ENCODE peak calls at places on chromosomes 1 and 21, in four cellular contexts. One of them, this sample, is unnamed.

GRCh38 chr1:2471159-2471471 is 5.0 kb upstream of the PLCH2 start:
- DNase-seq in H9: no peak
- DNase-seq in amygdala: no peak
- DNase-seq in gastrocnemius medialis: no peak
- DNase-seq in this sample: no peak

GRCh38 chr1:91569411-91570104 is 68.9 kb downstream of the CDC7 start:
- DNase-seq in gastrocnemius medialis: peak
- DNase-seq in amygdala: no peak
- DNase-seq in H9: no peak
- DNase-seq in this sample: no peak

GRCh38 chr1:207848234-207848633 is 62.7 kb downstream of the CD34 start:
- DNase-seq in amygdala: no peak
- DNase-seq in gastrocnemius medialis: no peak
- DNase-seq in H9: no peak
- DNase-seq in this sample: no peak

GRCh38 chr1:204255225-204255624 is 41.4 kb upstream of the GOLT1A start:
- DNase-seq in gastrocnemius medialis: no peak
- DNase-seq in H9: peak
- DNase-seq in amygdala: no peak
- DNase-seq in this sample: no peak

GRCh38 chr1:158025576-158026230 is 32.3 kb downstream of the KIRREL1 start:
- DNase-seq in H9: no peak
- DNase-seq in gastrocnemius medialis: no peak
- DNase-seq in amygdala: no peak
- DNase-seq in this sample: no peak

GRCh38 chr1:208154040-208154439 is 90.1 kb downstream of the PLXNA2 start:
- DNase-seq in amygdala: no peak
- DNase-seq in H9: no peak
- DNase-seq in gastrocnemius medialis: no peak
- DNase-seq in this sample: no peak

GRCh38 chr1:17826165-17826488 is 71.0 kb downstream of the ACTL8 start:
- DNase-seq in gastrocnemius medialis: no peak
- DNase-seq in H9: peak
- DNase-seq in amygdala: no peak
- DNase-seq in this sample: no peak

GRCh38 chr1:231442735-231443134 is 20.6 kb upstream of the EGLN1 start:
- DNase-seq in amygdala: no peak
- DNase-seq in gastrocnemius medialis: peak
- DNase-seq in H9: no peak
- DNase-seq in this sample: no peak

GRCh38 chr1:204363335-204364114 is 3.8 kb upstream of the PLEKHA6 start:
- DNase-seq in amygdala: peak
- DNase-seq in gastrocnemius medialis: peak
- DNase-seq in H9: peak
- DNase-seq in this sample: no peak

GRCh38 chr1:225746361-225747179 is 31.1 kb upstream of the SRP9 start:
- DNase-seq in gastrocnemius medialis: peak
- DNase-seq in amygdala: peak
- DNase-seq in H9: peak
- DNase-seq in this sample: no peak

GRCh38 chr1:61053712-61054608 is 28.4 kb upstream of the NFIA start:
- DNase-seq in gastrocnemius medialis: no peak
- DNase-seq in H9: peak
- DNase-seq in amygdala: peak
- DNase-seq in this sample: peak

GRCh38 chr1:107692580-107693345 is 272.2 kb downstream of the VAV3 start:
- DNase-seq in H9: no peak
- DNase-seq in gastrocnemius medialis: no peak
- DNase-seq in amygdala: no peak
- DNase-seq in this sample: no peak

GRCh38 chr1:112298558-112298957 is 97.5 kb upstream of the CTTNBP2NL start:
- DNase-seq in H9: peak
- DNase-seq in gastrocnemius medialis: no peak
- DNase-seq in amygdala: no peak
- DNase-seq in this sample: no peak

GRCh38 chr1:235199441-235199840 is 38.4 kb upstream of the RBM34 start:
- DNase-seq in H9: peak
- DNase-seq in amygdala: no peak
- DNase-seq in gastrocnemius medialis: no peak
- DNase-seq in this sample: no peak

GRCh38 chr1:6917067-6917466 is 131.8 kb downstream of the CAMTA1 start:
- DNase-seq in H9: no peak
- DNase-seq in amygdala: no peak
- DNase-seq in gastrocnemius medialis: no peak
- DNase-seq in this sample: no peak

GRCh38 chr1:9807541-9807940 is 16.2 kb downstream of the CLSTN1 start:
- DNase-seq in amygdala: no peak
- DNase-seq in gastrocnemius medialis: no peak
- DNase-seq in H9: peak
- DNase-seq in this sample: no peak

GRCh38 chr1:15916417-15916816 is 59.5 kb downstream of the ZBTB17 start:
- DNase-seq in H9: no peak
- DNase-seq in gastrocnemius medialis: no peak
- DNase-seq in amygdala: no peak
- DNase-seq in this sample: no peak

GRCh38 chr1:227947678-227948492 is at the start of gene WNT9A:
- DNase-seq in amygdala: no peak
- DNase-seq in gastrocnemius medialis: no peak
- DNase-seq in H9: no peak
- DNase-seq in this sample: no peak

GRCh38 chr1:26965213-26965612 is 4.9 kb upstream of the KDF1 start:
- DNase-seq in H9: no peak
- DNase-seq in amygdala: no peak
- DNase-seq in gastrocnemius medialis: no peak
- DNase-seq in this sample: no peak

GRCh38 chr1:118243269-118243668 is 58.2 kb upstream of the SPAG17 start:
- DNase-seq in gastrocnemius medialis: no peak
- DNase-seq in H9: no peak
- DNase-seq in amygdala: no peak
- DNase-seq in this sample: no peak

GRCh38 chr21:42527489-42528158 is 14.0 kb downstream of the SLC37A1 start:
- DNase-seq in gastrocnemius medialis: no peak
- DNase-seq in amygdala: no peak
- DNase-seq in H9: no peak
- DNase-seq in this sample: no peak

GRCh38 chr1:198605880-198606458 is 32.9 kb upstream of the PTPRC start:
- DNase-seq in gastrocnemius medialis: no peak
- DNase-seq in H9: no peak
- DNase-seq in amygdala: no peak
- DNase-seq in this sample: no peak

GRCh38 chr21:27477321-27477720 is 510.4 kb upstream of the ADAMTS5 start:
- DNase-seq in H9: no peak
- DNase-seq in gastrocnemius medialis: no peak
- DNase-seq in amygdala: no peak
- DNase-seq in this sample: no peak

GRCh38 chr1:45205000-45205909 is 1.1 kb downstream of the ZSWIM5 start:
- DNase-seq in gastrocnemius medialis: no peak
- DNase-seq in amygdala: peak
- DNase-seq in H9: peak
- DNase-seq in this sample: peak

GRCh38 chr1:229694053-229694693 is 68.1 kb downstream of the URB2 start:
- DNase-seq in amygdala: peak
- DNase-seq in H9: peak
- DNase-seq in gastrocnemius medialis: peak
- DNase-seq in this sample: no peak

GRCh38 chr1:184153731-184154130 is 102.2 kb downstream of the TSEN15 start:
- DNase-seq in gastrocnemius medialis: no peak
- DNase-seq in H9: no peak
- DNase-seq in amygdala: no peak
- DNase-seq in this sample: no peak

GRCh38 chr1:177174921-177175634 is 4.3 kb downstream of the BRINP2 start:
- DNase-seq in gastrocnemius medialis: no peak
- DNase-seq in amygdala: peak
- DNase-seq in H9: no peak
- DNase-seq in this sample: peak

GRCh38 chr21:39313042-39313456 is 383 bp downstream of the BRWD1 start:
- DNase-seq in gastrocnemius medialis: peak
- DNase-seq in amygdala: peak
- DNase-seq in H9: peak
- DNase-seq in this sample: no peak

GRCh38 chr1:62318756-62319544 is at the start of gene KANK4:
- DNase-seq in H9: peak
- DNase-seq in amygdala: no peak
- DNase-seq in gastrocnemius medialis: no peak
- DNase-seq in this sample: no peak

GRCh38 chr1:11719313-11720032 is 16.5 kb upstream of the AGTRAP start:
- DNase-seq in amygdala: peak
- DNase-seq in gastrocnemius medialis: peak
- DNase-seq in H9: peak
- DNase-seq in this sample: peak

GRCh38 chr1:93556291-93556690 is 108.4 kb downstream of the FNBP1L start:
- DNase-seq in amygdala: no peak
- DNase-seq in H9: no peak
- DNase-seq in gastrocnemius medialis: no peak
- DNase-seq in this sample: no peak

GRCh38 chr21:42459583-42460215 is 36.3 kb downstream of the RSPH1 start:
- DNase-seq in H9: no peak
- DNase-seq in gastrocnemius medialis: no peak
- DNase-seq in amygdala: no peak
- DNase-seq in this sample: no peak

GRCh38 chr1:238562376-238562775 is 671.7 kb upstream of the ZP4 start:
- DNase-seq in gastrocnemius medialis: no peak
- DNase-seq in amygdala: no peak
- DNase-seq in H9: no peak
- DNase-seq in this sample: no peak

GRCh38 chr1:6730473-6730872 is 28.9 kb upstream of the DNAJC11 start:
- DNase-seq in amygdala: no peak
- DNase-seq in H9: peak
- DNase-seq in gastrocnemius medialis: no peak
- DNase-seq in this sample: no peak